ENCODE peak calls at places on chromosomes 3 and 15, in five cellular contexts. B is CD4-positive, CD25-positive, alpha-beta regulatory T cell; K is pons; M is activated CD4-positive, alpha-beta T cell treated with anti-CD3 and anti-CD28 coated beads, Interleukin-2, amount 50 U/mL, for 24 hours; Q is anterior cingulate cortex. N is an unnamed sample.

GRCh38 chr15:78167227-78167888 is 18.2 kb downstream of the IDH3A start:
- DNase-seq in B (no peak), K (no peak), M (no peak), Q (no peak), N (no peak)

GRCh38 chr3:176262071-176262470 is 935.2 kb downstream of the TBL1XR1 start:
- DNase-seq in B (no peak), K (no peak), M (no peak), Q (no peak), N (no peak)

GRCh38 chr3:157088506-157089454 is 71.2 kb downstream of the CCNL1 start:
- DNase-seq in B (peak), K (peak), M (peak), Q (no peak), N (peak)

GRCh38 chr3:173938159-173938558 is 540.6 kb downstream of the NLGN1 start:
- DNase-seq in B (no peak), K (no peak), M (no peak), Q (no peak), N (no peak)

GRCh38 chr3:29324180-29324651 is 43.3 kb downstream of the RBMS3 start:
- DNase-seq in B (no peak), K (peak), M (no peak), Q (peak), N (peak)

GRCh38 chr15:70967646-70968045 is 75.0 kb downstream of the LRRC49 start:
- DNase-seq in B (no peak), K (no peak), M (no peak), Q (no peak), N (no peak)

GRCh38 chr3:50587373-50587772 is 18.1 kb downstream of the HEMK1 start:
- DNase-seq in B (no peak), K (no peak), M (no peak), Q (no peak), N (no peak)

GRCh38 chr3:169390741-169391300 is 272.7 kb downstream of the MECOM start:
- DNase-seq in B (no peak), K (no peak), M (no peak), Q (no peak), N (no peak)

GRCh38 chr15:82823049-82823448 is 13.6 kb downstream of the WHAMM start:
- DNase-seq in B (no peak), K (no peak), M (no peak), Q (no peak), N (no peak)

GRCh38 chr3:147394168-147394941 is 12.0 kb downstream of the ZIC4 start:
- DNase-seq in B (no peak), K (no peak), M (no peak), Q (no peak), N (no peak)

GRCh38 chr3:100089802-100090668 is 24.3 kb downstream of the FILIP1L start:
- DNase-seq in B (no peak), K (no peak), M (no peak), Q (no peak), N (no peak)

GRCh38 chr3:135809038-135809437 is 156.5 kb upstream of the PPP2R3A start:
- DNase-seq in B (no peak), K (no peak), M (no peak), Q (no peak), N (no peak)

GRCh38 chr15:92883643-92884458 is 16.3 kb upstream of the CHD2 start:
- DNase-seq in B (peak), K (peak), M (peak), Q (no peak), N (no peak)

GRCh38 chr3:108946292-108947290 is 7.1 kb downstream of the GUCA1C start:
- DNase-seq in B (no peak), K (no peak), M (no peak), Q (no peak), N (no peak)

GRCh38 chr3:44080507-44080906 is 161.2 kb upstream of the TOPAZ1 start:
- DNase-seq in B (no peak), K (no peak), M (no peak), Q (no peak), N (no peak)

GRCh38 chr3:12796171-12797123 is at the start of gene CAND2:
- DNase-seq in B (no peak), K (peak), M (peak), Q (no peak), N (no peak)

GRCh38 chr15:91133511-91133910 is 33.5 kb downstream of the SV2B start:
- DNase-seq in B (no peak), K (no peak), M (no peak), Q (no peak), N (no peak)

GRCh38 chr3:127590593-127591477 is at the start of gene TPRA1:
- DNase-seq in B (peak), K (peak), M (peak), Q (peak), N (peak)

GRCh38 chr3:43291546-43291945 is 5.2 kb downstream of the SNRK start:
- DNase-seq in B (no peak), K (no peak), M (no peak), Q (no peak), N (no peak)

GRCh38 chr15:24746094-24746493 is 70.5 kb downstream of the NPAP1 start:
- DNase-seq in B (no peak), K (no peak), M (no peak), Q (no peak), N (no peak)

GRCh38 chr3:9767418-9767817 is 2.3 kb downstream of the CAMK1 start:
- DNase-seq in B (no peak), K (no peak), M (no peak), Q (no peak), N (no peak)

GRCh38 chr3:98977520-98977919 is 76.0 kb upstream of the DCBLD2 start:
- DNase-seq in B (no peak), K (no peak), M (no peak), Q (no peak), N (no peak)

GRCh38 chr15:73021139-73021621 is 31.1 kb upstream of the NEO1 start:
- DNase-seq in B (no peak), K (no peak), M (no peak), Q (no peak), N (no peak)

GRCh38 chr15:62173215-62173614 is 8.1 kb upstream of the C2CD4B start:
- DNase-seq in B (no peak), K (peak), M (no peak), Q (no peak), N (no peak)